ENCODE peak calls at places on chromosome 15, in five cellular contexts. P is B cell, O is neural progenitor cell, U is OCI-LY7, S is right lobe of liver. C is an unnamed sample.

GRCh38 chr15:80835338-80835737 is 56.2 kb downstream of the CEMIP start:
- DNase-seq in U (no peak), O (peak), P (no peak), S (no peak), C (no peak)

GRCh38 chr15:65331811-65332210 is 27.3 kb downstream of the RNU5B-1 start:
- DNase-seq in O (no peak), S (no peak), P (no peak), U (no peak), C (no peak)

GRCh38 chr15:63021031-63021430 is 21.5 kb upstream of the TPM1 start:
- DNase-seq in S (no peak), U (no peak), P (no peak), O (no peak), C (no peak)

GRCh38 chr15:22922003-22922402 is 58.2 kb downstream of the CYFIP1 start:
- DNase-seq in U (no peak), S (no peak), P (no peak), O (no peak), C (no peak)

GRCh38 chr15:73948982-73949381 is 22.7 kb downstream of the LOXL1 start:
- DNase-seq in O (no peak), S (no peak), P (no peak), U (no peak), C (no peak)

GRCh38 chr15:25846377-25846776 is 16.8 kb downstream of the ATP10A start:
- DNase-seq in S (no peak), O (no peak), P (no peak), U (peak), C (no peak)

GRCh38 chr15:25717116-25717755 is 145.9 kb downstream of the ATP10A start:
- DNase-seq in O (no peak), U (no peak), P (no peak), S (no peak), C (no peak)

GRCh38 chr15:89221543-89221942 is at the start of gene RLBP1:
- DNase-seq in U (no peak), S (no peak), O (peak), P (no peak), C (no peak)

GRCh38 chr15:93366387-93367100 is 277.5 kb upstream of the RGMA start:
- DNase-seq in U (no peak), O (peak), S (no peak), P (no peak), C (no peak)

GRCh38 chr15:77026501-77027110 is 31.7 kb downstream of the PSTPIP1 start:
- DNase-seq in O (no peak), S (peak), P (no peak), U (no peak), C (peak)

DNA sequence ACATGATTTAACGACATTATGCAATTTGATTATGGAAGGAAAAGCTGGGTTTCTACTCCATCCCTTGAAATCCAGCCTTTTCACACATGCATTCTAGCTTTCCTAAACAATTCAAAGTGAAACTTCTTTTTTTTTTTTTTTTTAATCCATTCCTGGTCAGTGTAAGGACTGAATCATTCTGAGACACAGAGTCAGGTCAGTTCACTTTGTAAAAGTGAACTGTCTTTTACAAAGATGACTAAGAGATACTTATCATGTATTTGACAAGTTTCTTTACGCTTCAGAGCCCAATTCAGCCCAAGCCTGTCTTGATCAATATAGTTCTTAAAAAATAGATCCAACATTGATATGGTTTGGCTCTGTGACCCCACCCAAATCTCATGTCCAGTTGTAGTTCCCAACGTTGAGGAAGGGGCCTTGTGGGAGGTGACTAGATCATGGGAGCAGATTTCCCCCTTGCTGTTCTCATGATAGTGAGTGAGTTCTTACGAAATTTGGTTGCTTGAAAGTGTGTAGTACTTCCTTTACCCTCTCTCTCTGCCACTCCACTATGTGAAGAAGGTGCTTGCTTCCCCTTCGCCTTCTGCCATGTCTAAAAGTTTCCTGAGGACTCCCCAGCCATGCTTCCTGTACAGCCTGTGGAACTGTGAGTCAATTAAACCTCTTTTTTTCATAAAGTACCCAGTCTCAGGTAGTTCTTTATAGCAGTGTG is 345.6 kb upstream of the THBS1 start:
- DNase-seq in S (no peak), P (no peak), U (no peak), O (no peak), C (no peak)
- TF ChIP-seq CTCF in S (no peak), P (no peak), U (no peak), O (no peak), C (no peak)

DNA sequence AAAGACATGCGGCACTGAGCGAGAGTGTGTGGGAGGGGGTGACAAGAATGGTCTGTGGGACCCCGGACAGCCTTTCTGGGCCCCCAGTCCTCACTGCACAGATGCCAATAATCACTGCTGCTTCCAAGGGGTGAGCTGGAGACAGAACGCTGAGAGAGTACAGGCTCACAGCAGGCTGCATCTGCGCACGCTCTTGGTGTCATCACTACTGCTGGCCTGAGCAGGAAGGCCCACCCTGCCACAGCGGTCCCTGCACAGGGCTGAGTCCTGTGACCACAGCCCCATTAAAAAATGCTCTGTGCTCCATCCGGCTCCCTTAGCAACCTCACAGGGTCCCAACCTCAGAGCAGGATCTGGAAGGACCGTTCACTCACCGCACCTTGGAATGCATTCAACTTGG is 205.5 kb upstream of the NSMCE3 start:
- DNase-seq in O (no peak), S (no peak), P (no peak), U (no peak), C (no peak)
- TF ChIP-seq CTCF in O (no peak), S (no peak), P (no peak), U (no peak), C (no peak)

GRCh38 chr15:44711356-44712107 is at the start of gene B2M:
- DNase-seq in O (peak), S (peak), U (peak), P (peak), C (peak)

GRCh38 chr15:44711089-44711355 is at the start of gene PATL2:
- DNase-seq in S (no peak), U (no peak), O (no peak), P (no peak), C (no peak)

GRCh38 chr15:44712108-44713005 is 1.0 kb downstream of the B2M start:
- DNase-seq in U (peak), P (peak), O (no peak), S (peak), C (no peak)

GRCh38 chr15:44713006-44713966 is 2.0 kb downstream of the B2M start:
- DNase-seq in S (no peak), O (no peak), P (no peak), U (peak), C (no peak)

GRCh38 chr15:44710236-44711088 is 661 bp downstream of the PATL2 start:
- DNase-seq in O (no peak), S (no peak), P (peak), U (peak), C (no peak)
- TF ChIP-seq CTCF in O (peak), S (peak), P (peak), U (peak), C (peak)

DNA sequence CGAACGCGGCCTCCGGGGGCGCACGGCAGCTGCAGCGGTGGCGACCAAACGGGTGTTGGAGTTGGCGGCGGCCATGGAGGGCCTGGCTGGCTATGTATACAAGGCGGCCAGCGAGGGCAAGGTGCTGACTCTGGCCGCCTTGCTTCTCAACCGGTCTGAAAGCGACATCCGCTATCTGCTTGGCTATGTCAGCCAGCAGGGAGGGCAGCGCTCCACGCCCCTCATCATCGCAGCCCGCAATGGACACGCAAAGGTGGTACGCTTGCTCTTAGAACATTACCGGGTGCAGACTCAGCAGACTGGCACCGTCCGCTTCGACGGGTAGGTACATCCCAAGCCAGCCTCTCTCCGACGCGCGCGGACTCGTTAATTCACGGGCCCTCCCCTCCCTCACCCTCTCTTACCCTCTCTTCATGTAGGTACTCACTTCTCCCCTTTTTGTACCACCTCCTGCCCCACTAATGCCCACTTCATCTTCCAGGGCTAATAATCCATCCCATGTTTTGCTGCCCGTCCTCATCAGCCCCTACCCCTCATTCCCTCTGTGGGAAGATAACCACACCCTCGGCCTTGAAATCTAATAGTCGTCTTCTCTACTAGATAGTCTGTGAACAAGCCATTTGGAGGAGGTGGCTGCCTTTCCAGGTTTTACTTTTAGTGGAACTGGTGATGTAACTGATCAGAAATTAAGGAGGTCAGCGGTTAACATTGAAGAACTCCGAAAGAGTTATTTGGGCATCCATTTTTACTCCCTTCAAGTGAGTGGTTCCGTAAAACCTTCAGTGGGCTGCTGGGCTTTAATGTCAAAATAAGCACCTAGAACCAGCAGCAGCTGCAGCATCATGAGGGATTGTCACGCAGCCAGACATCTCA is 1.0 kb downstream of the FEM1B start:
- DNase-seq in P (no peak), O (no peak), S (no peak), U (peak), C (peak)
- TF ChIP-seq CTCF in P (peak), O (peak), S (peak), U (peak), C (peak)

DNA sequence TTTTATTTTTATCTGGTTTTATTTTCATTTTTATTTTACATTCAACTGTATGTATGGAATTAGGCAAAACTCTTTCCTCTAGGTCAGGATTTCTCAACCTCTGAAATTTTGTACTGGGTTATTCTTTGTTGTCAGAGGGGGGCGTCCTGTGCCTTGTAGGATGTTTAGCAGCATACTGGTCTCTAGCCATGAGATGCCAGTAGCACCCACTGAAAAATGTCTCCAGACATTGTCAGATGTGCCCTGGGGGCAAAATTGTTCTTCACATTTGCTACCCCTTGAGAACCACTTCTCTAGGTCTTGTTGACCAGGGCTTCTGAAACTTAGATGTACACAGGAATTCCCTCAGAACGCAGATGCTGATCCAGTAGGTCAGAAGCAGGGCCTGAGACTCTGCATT is 5.4 kb downstream of the CHRNA5 start:
- DNase-seq in P (no peak), O (no peak), S (no peak), U (no peak), C (no peak)
- TF ChIP-seq CTCF in P (no peak), O (no peak), S (no peak), U (peak), C (no peak)

GRCh38 chr15:96322401-96323249 is 7.9 kb upstream of the NR2F2 start:
- DNase-seq in U (no peak), O (peak), S (peak), P (no peak), C (peak)

GRCh38 chr15:96320703-96321421 is 9.6 kb upstream of the NR2F2 start:
- DNase-seq in O (peak), U (no peak), P (no peak), S (no peak), C (no peak)

GRCh38 chr15:96324192-96324895 is 6.2 kb upstream of the NR2F2 start:
- DNase-seq in P (no peak), O (peak), S (peak), U (no peak), C (no peak)

GRCh38 chr15:96323250-96324162 is 7.0 kb upstream of the NR2F2 start:
- DNase-seq in P (no peak), S (no peak), U (no peak), O (peak), C (no peak)

DNA sequence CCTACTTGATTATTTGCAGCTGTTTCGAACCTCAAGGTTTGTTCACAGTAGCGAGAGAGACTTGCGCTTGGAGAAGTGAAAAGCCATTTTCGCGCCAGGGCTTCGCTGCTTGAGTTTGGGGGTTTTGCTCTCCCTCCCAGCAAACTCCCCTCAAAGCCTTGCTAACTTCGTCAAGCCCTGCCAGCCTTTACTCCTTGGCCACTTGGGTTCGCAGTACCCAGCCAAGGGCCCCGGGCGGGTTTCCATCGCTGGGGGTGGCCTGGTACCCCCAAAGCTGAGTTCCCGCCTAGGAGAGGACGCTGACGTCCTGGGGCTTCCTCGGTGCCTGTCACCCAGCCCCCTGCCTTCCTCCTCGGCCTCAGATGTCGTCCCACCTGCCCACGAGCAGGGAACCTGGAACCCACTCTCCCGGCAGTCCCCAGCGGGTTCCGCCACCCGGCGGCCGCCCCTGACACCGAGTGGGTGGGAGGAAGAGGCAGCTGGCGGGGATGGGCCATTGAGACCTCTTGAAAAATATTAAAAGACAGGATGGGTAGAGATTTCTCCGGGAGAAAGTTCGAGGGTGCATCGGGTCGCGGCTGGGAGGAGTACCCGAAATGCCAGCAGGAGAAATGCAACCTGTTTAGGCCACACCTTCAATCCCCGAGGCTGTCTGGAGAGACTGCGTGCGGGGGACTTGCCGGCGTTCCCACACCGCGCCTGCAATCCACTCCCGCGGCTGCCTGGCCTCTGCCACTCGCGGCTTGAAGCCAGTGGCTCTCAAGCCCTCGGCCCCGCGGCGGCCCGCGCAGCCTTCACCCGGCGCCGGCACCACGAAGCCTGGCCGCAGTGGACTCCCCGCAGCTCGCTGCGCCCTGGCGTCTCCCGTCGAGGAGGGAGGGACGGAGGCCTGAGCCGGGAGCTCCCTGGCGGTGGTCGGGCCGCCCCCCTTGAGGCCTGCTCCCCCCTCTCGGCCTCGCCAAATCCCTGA is 8.8 kb upstream of the NR2F2 start:
- DNase-seq in U (no peak), S (peak), P (no peak), O (peak), C (no peak)
- TF ChIP-seq CTCF in U (no peak), S (peak), P (no peak), O (no peak), C (no peak)

C was measured in type B pancreatic cell.